ENCODE peak calls at places on chromosomes 1 and 21, in six cellular contexts. One of them, this sample, is unnamed. For H3K4me1, the result is how much of the 10 kb centered on the place peaks cover.

GRCh38 chr1:184950209-184950608 is 24.1 kb downstream of the NIBAN1 start:
- DNase-seq in H1: no peak
- DNase-seq in H9: no peak
- DNase-seq in IMR-90: no peak
- DNase-seq in neuronal stem cell: no peak
- DNase-seq in trophoblast cell: no peak
- DNase-seq in this sample: no peak

GRCh38 chr1:51541313-51542050 is 22.4 kb upstream of the EPS15 start:
- DNase-seq in H1: no peak
- DNase-seq in H9: no peak
- DNase-seq in IMR-90: no peak
- DNase-seq in neuronal stem cell: no peak
- DNase-seq in trophoblast cell: no peak
- DNase-seq in this sample: no peak

GRCh38 chr1:186899577-186899976 is 70.8 kb downstream of the PLA2G4A start:
- DNase-seq in H1: no peak
- DNase-seq in H9: no peak
- DNase-seq in IMR-90: no peak
- DNase-seq in neuronal stem cell: no peak
- DNase-seq in trophoblast cell: no peak
- DNase-seq in this sample: no peak

GRCh38 chr1:119554188-119554587 is 47.2 kb downstream of the HSD3B1 start:
- DNase-seq in H1: no peak
- DNase-seq in H9: no peak
- DNase-seq in IMR-90: peak
- DNase-seq in neuronal stem cell: no peak
- DNase-seq in trophoblast cell: no peak
- DNase-seq in this sample: peak

GRCh38 chr1:19398309-19398760 is 86.2 kb downstream of the SLC66A1 start:
- DNase-seq in H1: no peak
- DNase-seq in H9: no peak
- DNase-seq in IMR-90: peak
- DNase-seq in neuronal stem cell: no peak
- DNase-seq in trophoblast cell: peak
- DNase-seq in this sample: peak

GRCh38 chr1:41855713-41856112 is 63.0 kb downstream of the HIVEP3 start:
- DNase-seq in H1: no peak
- DNase-seq in H9: no peak
- DNase-seq in IMR-90: no peak
- DNase-seq in neuronal stem cell: no peak
- DNase-seq in trophoblast cell: peak
- DNase-seq in this sample: no peak

GRCh38 chr21:46081022-46081861 is 16.7 kb upstream of the COL6A2 start:
- DNase-seq in H1: no peak
- DNase-seq in H9: peak
- DNase-seq in IMR-90: no peak
- DNase-seq in neuronal stem cell: no peak
- DNase-seq in trophoblast cell: peak
- DNase-seq in this sample: no peak

GRCh38 chr1:12073796-12074195 is 10.7 kb downstream of the TNFRSF8 start:
- DNase-seq in H1: no peak
- DNase-seq in H9: no peak
- DNase-seq in IMR-90: no peak
- DNase-seq in neuronal stem cell: no peak
- DNase-seq in trophoblast cell: no peak
- DNase-seq in this sample: no peak

GRCh38 chr1:25922633-25923567 is 16.7 kb upstream of the STMN1 start:
- DNase-seq in H1: peak
- DNase-seq in H9: peak
- DNase-seq in IMR-90: no peak
- DNase-seq in neuronal stem cell: peak
- DNase-seq in trophoblast cell: peak
- DNase-seq in this sample: peak

GRCh38 chr1:240194120-240194519 is 102.4 kb downstream of the FMN2 start:
- DNase-seq in H1: no peak
- DNase-seq in H9: no peak
- DNase-seq in IMR-90: peak
- DNase-seq in neuronal stem cell: no peak
- DNase-seq in trophoblast cell: no peak
- DNase-seq in this sample: no peak

GRCh38 chr1:154423303-154423987 is 18.3 kb downstream of the IL6R start:
- DNase-seq in H1: no peak
- DNase-seq in H9: no peak
- DNase-seq in IMR-90: peak
- DNase-seq in neuronal stem cell: no peak
- DNase-seq in trophoblast cell: no peak
- DNase-seq in this sample: peak

GRCh38 chr21:37849703-37850102 is 66.6 kb downstream of the KCNJ6 start:
- DNase-seq in H1: no peak
- DNase-seq in H9: no peak
- DNase-seq in IMR-90: peak
- DNase-seq in neuronal stem cell: no peak
- DNase-seq in trophoblast cell: peak
- DNase-seq in this sample: peak

GRCh38 chr1:25431495-25432363 is 1.0 kb downstream of the MACO1 start:
- DNase-seq in H1: peak
- DNase-seq in H9: peak
- DNase-seq in IMR-90: no peak
- DNase-seq in neuronal stem cell: peak
- DNase-seq in trophoblast cell: peak
- DNase-seq in this sample: peak

GRCh38 chr1:161486806-161487482 is 18.3 kb upstream of the FCGR2A start:
- DNase-seq in H1: no peak
- DNase-seq in H9: no peak
- DNase-seq in IMR-90: peak
- DNase-seq in neuronal stem cell: peak
- DNase-seq in trophoblast cell: peak
- DNase-seq in this sample: peak

GRCh38 chr1:201882665-201883132 is 6.0 kb upstream of the SHISA4 start:
- DNase-seq in H1: no peak
- DNase-seq in H9: no peak
- DNase-seq in IMR-90: peak
- DNase-seq in neuronal stem cell: no peak
- DNase-seq in trophoblast cell: peak
- DNase-seq in this sample: peak

GRCh38 chr1:235093013-235093618 is 35.5 kb downstream of the TOMM20 start:
- DNase-seq in H1: peak
- DNase-seq in H9: peak
- DNase-seq in IMR-90: peak
- DNase-seq in neuronal stem cell: no peak
- DNase-seq in trophoblast cell: peak
- DNase-seq in this sample: peak

GRCh38 chr1:111988743-111989453 is 570 bp downstream of the KCND3 start:
- DNase-seq in H1: peak
- DNase-seq in H9: peak
- DNase-seq in IMR-90: no peak
- DNase-seq in neuronal stem cell: no peak
- DNase-seq in trophoblast cell: no peak
- DNase-seq in this sample: no peak

GRCh38 chr21:42044871-42045495 is 26.1 kb upstream of the UMODL1 start:
- DNase-seq in H1: no peak
- DNase-seq in H9: no peak
- DNase-seq in IMR-90: no peak
- DNase-seq in neuronal stem cell: no peak
- DNase-seq in trophoblast cell: no peak
- DNase-seq in this sample: no peak

GRCh38 chr1:169106095-169106920 is at the start of gene ATP1B1:
- DNase-seq in H1: peak
- DNase-seq in H9: peak
- DNase-seq in IMR-90: peak
- DNase-seq in neuronal stem cell: peak
- DNase-seq in trophoblast cell: peak
- DNase-seq in this sample: peak

GRCh38 chr1:24300971-24301370 is 18.2 kb upstream of the GRHL3 start:
- DNase-seq in H1: no peak
- DNase-seq in H9: no peak
- DNase-seq in IMR-90: no peak
- DNase-seq in neuronal stem cell: no peak
- DNase-seq in trophoblast cell: no peak
- DNase-seq in this sample: no peak

GRCh38 chr21:38264581-38264980 is 7.8 kb downstream of the KCNJ15 start:
- DNase-seq in H1: no peak
- DNase-seq in H9: no peak
- DNase-seq in IMR-90: no peak
- DNase-seq in neuronal stem cell: no peak
- DNase-seq in trophoblast cell: no peak
- DNase-seq in this sample: no peak

GRCh38 chr1:228411548-228412430 is 4.9 kb downstream of the TRIM17 start:
- DNase-seq in H1: no peak
- DNase-seq in H9: no peak
- DNase-seq in IMR-90: no peak
- DNase-seq in neuronal stem cell: no peak
- DNase-seq in trophoblast cell: no peak
- DNase-seq in this sample: no peak

GRCh38 chr21:43345746-43346409 is 81.1 kb downstream of the SIK1 start:
- DNase-seq in H1: no peak
- DNase-seq in H9: no peak
- DNase-seq in IMR-90: peak
- DNase-seq in neuronal stem cell: no peak
- DNase-seq in trophoblast cell: peak
- DNase-seq in this sample: peak

GRCh38 chr1:203172184-203173115 is 3.2 kb downstream of the MYBPH start:
- DNase-seq in H1: peak
- DNase-seq in H9: peak
- DNase-seq in IMR-90: peak
- DNase-seq in neuronal stem cell: peak
- DNase-seq in trophoblast cell: peak
- DNase-seq in this sample: peak

GRCh38 chr1:93641527-93641926 is 40.1 kb downstream of the BCAR3 start:
- DNase-seq in H1: no peak
- DNase-seq in H9: no peak
- DNase-seq in IMR-90: peak
- DNase-seq in neuronal stem cell: no peak
- DNase-seq in trophoblast cell: no peak
- DNase-seq in this sample: no peak

GRCh38 chr1:93638307-93638847 is 43.3 kb downstream of the BCAR3 start:
- DNase-seq in H1: no peak
- DNase-seq in H9: no peak
- DNase-seq in IMR-90: no peak
- DNase-seq in neuronal stem cell: no peak
- DNase-seq in trophoblast cell: peak
- DNase-seq in this sample: no peak

GRCh38 chr1:93640656-93641440 is 40.8 kb downstream of the BCAR3 start:
- DNase-seq in H1: no peak
- DNase-seq in H9: no peak
- DNase-seq in IMR-90: no peak
- DNase-seq in neuronal stem cell: no peak
- DNase-seq in trophoblast cell: no peak
- DNase-seq in this sample: no peak

GRCh38 chr1:93636712-93637111 is 44.9 kb downstream of the BCAR3 start:
- DNase-seq in H1: no peak
- DNase-seq in H9: no peak
- DNase-seq in IMR-90: no peak
- DNase-seq in neuronal stem cell: no peak
- DNase-seq in trophoblast cell: no peak
- DNase-seq in this sample: no peak

DNA sequence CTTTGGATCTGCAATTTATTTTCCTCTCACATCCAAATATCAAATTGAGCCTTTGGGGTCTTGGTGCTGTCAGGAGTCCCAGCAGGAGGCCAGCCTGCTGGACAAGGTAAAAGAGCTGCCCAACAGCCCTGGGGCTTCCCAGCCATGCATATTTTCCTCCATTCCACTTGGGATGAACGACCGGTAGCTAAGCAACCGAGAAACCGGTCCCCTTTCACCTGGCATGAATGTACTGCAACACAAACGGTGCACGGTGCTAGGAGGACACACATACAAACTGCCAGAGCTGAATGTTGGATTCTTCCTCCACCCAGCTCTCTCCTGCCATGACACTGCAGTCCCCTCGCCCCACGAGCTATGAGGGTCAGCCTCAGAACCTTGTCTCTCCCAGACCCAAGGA is 42.7 kb downstream of the BCAR3 start:
- DNase-seq in H1: peak
- DNase-seq in H9: peak
- DNase-seq in IMR-90: no peak
- DNase-seq in neuronal stem cell: no peak
- DNase-seq in trophoblast cell: peak
- DNase-seq in this sample: no peak
- H4K91ac ChIP-seq in H1: peak
- H4K91ac ChIP-seq in H9: no peak
- H4K91ac ChIP-seq in IMR-90: no peak
- H4K91ac ChIP-seq in neuronal stem cell: no peak
- H4K91ac ChIP-seq in trophoblast cell: peak
- H4K91ac ChIP-seq in this sample: no peak

DNA sequence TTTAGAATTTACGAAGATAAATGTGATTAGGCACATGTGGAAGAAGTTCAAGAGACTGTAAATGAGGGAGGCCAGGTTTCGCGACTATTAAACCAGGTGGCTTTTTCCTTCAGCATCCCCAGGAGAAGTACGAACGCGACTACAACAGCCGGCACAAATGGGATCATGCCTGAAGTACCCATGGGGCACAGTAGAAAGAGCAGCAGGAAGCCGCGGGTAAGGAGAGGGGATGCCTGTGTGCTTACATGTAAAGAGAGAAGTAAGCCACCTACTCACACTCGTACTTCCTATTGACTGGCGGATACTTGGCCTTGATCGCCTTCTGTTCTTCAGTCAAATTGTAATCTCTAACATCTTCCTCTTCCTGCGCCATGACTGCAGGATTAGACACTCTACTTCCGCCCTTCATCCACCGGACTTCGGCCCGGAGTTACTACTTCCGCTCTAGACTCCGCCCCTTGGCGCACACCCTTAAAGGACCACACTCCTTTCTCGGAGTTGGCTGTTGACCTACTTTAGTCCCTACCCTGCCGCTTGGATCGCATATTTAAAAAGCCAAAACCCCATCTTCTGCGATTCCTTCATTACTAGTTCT is at the start of gene ZBTB8OS:
- DNase-seq in H1: peak
- DNase-seq in H9: peak
- DNase-seq in IMR-90: peak
- DNase-seq in neuronal stem cell: peak
- DNase-seq in trophoblast cell: peak
- DNase-seq in this sample: peak
- H2BK120ac ChIP-seq in H1: peak
- H2BK120ac ChIP-seq in H9: peak
- H2BK120ac ChIP-seq in IMR-90: peak
- H2BK120ac ChIP-seq in neuronal stem cell: peak
- H2BK120ac ChIP-seq in trophoblast cell: peak
- H2BK120ac ChIP-seq in this sample: peak

GRCh38 chr1:31952825-31953220 is 14.7 kb upstream of the PTP4A2 start:
- DNase-seq in H1: no peak
- DNase-seq in H9: no peak
- DNase-seq in IMR-90: no peak
- DNase-seq in neuronal stem cell: no peak
- DNase-seq in trophoblast cell: no peak
- DNase-seq in this sample: no peak
- H3K4me1 ChIP-seq in H1: under half
- H3K4me1 ChIP-seq in H9: under half
- H3K4me1 ChIP-seq in IMR-90: under half
- H3K4me1 ChIP-seq in neuronal stem cell: under half
- H3K4me1 ChIP-seq in trophoblast cell: under half
- H3K4me1 ChIP-seq in this sample: under half

DNA sequence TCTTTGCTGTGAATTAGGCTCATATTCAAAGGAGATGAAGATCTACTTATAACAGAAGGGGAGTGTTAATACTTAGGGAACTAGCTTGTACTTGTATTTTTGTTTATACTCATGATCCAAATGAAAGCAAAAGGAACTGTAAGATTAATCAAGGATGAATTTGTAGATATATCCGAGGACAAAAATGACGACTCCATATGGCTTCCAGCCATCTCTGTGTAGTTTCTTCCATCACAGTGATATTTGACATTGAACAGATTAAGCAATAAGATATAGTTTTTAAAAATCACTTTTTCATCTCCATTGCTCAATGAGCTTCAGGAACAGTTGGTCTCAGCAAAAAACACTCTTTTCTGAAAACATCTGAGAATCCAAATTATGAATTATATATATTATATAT is 257.4 kb upstream of the CAMK1G start:
- DNase-seq in H1: no peak
- DNase-seq in H9: no peak
- DNase-seq in IMR-90: no peak
- DNase-seq in neuronal stem cell: no peak
- DNase-seq in trophoblast cell: no peak
- DNase-seq in this sample: no peak
- H4K91ac ChIP-seq in H1: no peak
- H4K91ac ChIP-seq in H9: no peak
- H4K91ac ChIP-seq in IMR-90: no peak
- H4K91ac ChIP-seq in neuronal stem cell: no peak
- H4K91ac ChIP-seq in trophoblast cell: no peak
- H4K91ac ChIP-seq in this sample: no peak